ENCODE peak calls at places on chromosomes 5 and 9, in nine cellular contexts. One of them, this sample, is unnamed.

GRCh38 chr5:39092581-39093350 is 18.6 kb upstream of the RICTOR start:
- DNase-seq in activated CD8-positive, alpha-beta memory T cell treated with anti-CD3 and anti-CD28 coated beads, Interleukin-2, amount 50 U/mL, for 48 hours: no peak
- DNase-seq in stimulated activated CD4-positive, alpha-beta T cell treated with anti-CD3 and anti-CD28 coated beads, Interleukin-4, amount 100 ng/mL, for 1 hour: no peak
- DNase-seq in skeletal muscle cell: no peak
- DNase-seq in D341Med: no peak
- DNase-seq in right lobe of liver: no peak
- DNase-seq in tibial artery: no peak
- DNase-seq in progenitor cell of endocrine pancreas: no peak
- DNase-seq in colonic mucosa: no peak
- DNase-seq in this sample: no peak

GRCh38 chr9:114153761-114154596 is 1.4 kb upstream of the COL27A1 start:
- DNase-seq in activated CD8-positive, alpha-beta memory T cell treated with anti-CD3 and anti-CD28 coated beads, Interleukin-2, amount 50 U/mL, for 48 hours: no peak
- DNase-seq in stimulated activated CD4-positive, alpha-beta T cell treated with anti-CD3 and anti-CD28 coated beads, Interleukin-4, amount 100 ng/mL, for 1 hour: no peak
- DNase-seq in skeletal muscle cell: no peak
- DNase-seq in D341Med: peak
- DNase-seq in right lobe of liver: peak
- DNase-seq in tibial artery: no peak
- DNase-seq in progenitor cell of endocrine pancreas: peak
- DNase-seq in colonic mucosa: no peak
- DNase-seq in this sample: no peak

GRCh38 chr5:141479776-141480175 is 4.0 kb downstream of the PCDHGC3 start:
- DNase-seq in activated CD8-positive, alpha-beta memory T cell treated with anti-CD3 and anti-CD28 coated beads, Interleukin-2, amount 50 U/mL, for 48 hours: no peak
- DNase-seq in stimulated activated CD4-positive, alpha-beta T cell treated with anti-CD3 and anti-CD28 coated beads, Interleukin-4, amount 100 ng/mL, for 1 hour: no peak
- DNase-seq in skeletal muscle cell: no peak
- DNase-seq in D341Med: no peak
- DNase-seq in right lobe of liver: no peak
- DNase-seq in tibial artery: no peak
- DNase-seq in progenitor cell of endocrine pancreas: no peak
- DNase-seq in colonic mucosa: no peak
- DNase-seq in this sample: no peak

GRCh38 chr5:75510417-75510835 is 1.0 kb downstream of the CERT1 start:
- DNase-seq in activated CD8-positive, alpha-beta memory T cell treated with anti-CD3 and anti-CD28 coated beads, Interleukin-2, amount 50 U/mL, for 48 hours: peak
- DNase-seq in stimulated activated CD4-positive, alpha-beta T cell treated with anti-CD3 and anti-CD28 coated beads, Interleukin-4, amount 100 ng/mL, for 1 hour: no peak
- DNase-seq in skeletal muscle cell: peak
- DNase-seq in D341Med: no peak
- DNase-seq in right lobe of liver: no peak
- DNase-seq in tibial artery: peak
- DNase-seq in progenitor cell of endocrine pancreas: peak
- DNase-seq in colonic mucosa: no peak
- DNase-seq in this sample: no peak

GRCh38 chr9:37395229-37395628 is 27.3 kb upstream of the GRHPR start:
- DNase-seq in activated CD8-positive, alpha-beta memory T cell treated with anti-CD3 and anti-CD28 coated beads, Interleukin-2, amount 50 U/mL, for 48 hours: no peak
- DNase-seq in stimulated activated CD4-positive, alpha-beta T cell treated with anti-CD3 and anti-CD28 coated beads, Interleukin-4, amount 100 ng/mL, for 1 hour: no peak
- DNase-seq in skeletal muscle cell: no peak
- DNase-seq in D341Med: no peak
- DNase-seq in right lobe of liver: no peak
- DNase-seq in tibial artery: no peak
- DNase-seq in progenitor cell of endocrine pancreas: no peak
- DNase-seq in colonic mucosa: no peak
- DNase-seq in this sample: no peak

GRCh38 chr9:128927731-128928411 is 7.1 kb downstream of the PHYHD1 start:
- DNase-seq in activated CD8-positive, alpha-beta memory T cell treated with anti-CD3 and anti-CD28 coated beads, Interleukin-2, amount 50 U/mL, for 48 hours: peak
- DNase-seq in stimulated activated CD4-positive, alpha-beta T cell treated with anti-CD3 and anti-CD28 coated beads, Interleukin-4, amount 100 ng/mL, for 1 hour: peak
- DNase-seq in skeletal muscle cell: no peak
- DNase-seq in D341Med: peak
- DNase-seq in right lobe of liver: peak
- DNase-seq in tibial artery: no peak
- DNase-seq in progenitor cell of endocrine pancreas: peak
- DNase-seq in colonic mucosa: peak
- DNase-seq in this sample: peak

GRCh38 chr5:35644543-35644942 is 26.9 kb downstream of the SPEF2 start:
- DNase-seq in activated CD8-positive, alpha-beta memory T cell treated with anti-CD3 and anti-CD28 coated beads, Interleukin-2, amount 50 U/mL, for 48 hours: no peak
- DNase-seq in stimulated activated CD4-positive, alpha-beta T cell treated with anti-CD3 and anti-CD28 coated beads, Interleukin-4, amount 100 ng/mL, for 1 hour: no peak
- DNase-seq in skeletal muscle cell: no peak
- DNase-seq in D341Med: no peak
- DNase-seq in right lobe of liver: no peak
- DNase-seq in tibial artery: no peak
- DNase-seq in progenitor cell of endocrine pancreas: no peak
- DNase-seq in colonic mucosa: no peak
- DNase-seq in this sample: no peak

GRCh38 chr5:115543931-115544370 is 624 bp downstream of the FEM1C start:
- DNase-seq in activated CD8-positive, alpha-beta memory T cell treated with anti-CD3 and anti-CD28 coated beads, Interleukin-2, amount 50 U/mL, for 48 hours: no peak
- DNase-seq in stimulated activated CD4-positive, alpha-beta T cell treated with anti-CD3 and anti-CD28 coated beads, Interleukin-4, amount 100 ng/mL, for 1 hour: peak
- DNase-seq in skeletal muscle cell: no peak
- DNase-seq in D341Med: peak
- DNase-seq in right lobe of liver: peak
- DNase-seq in tibial artery: peak
- DNase-seq in progenitor cell of endocrine pancreas: peak
- DNase-seq in colonic mucosa: peak
- DNase-seq in this sample: peak

GRCh38 chr9:6761306-6761705 is 3.5 kb downstream of the KDM4C start:
- DNase-seq in activated CD8-positive, alpha-beta memory T cell treated with anti-CD3 and anti-CD28 coated beads, Interleukin-2, amount 50 U/mL, for 48 hours: peak
- DNase-seq in stimulated activated CD4-positive, alpha-beta T cell treated with anti-CD3 and anti-CD28 coated beads, Interleukin-4, amount 100 ng/mL, for 1 hour: no peak
- DNase-seq in skeletal muscle cell: no peak
- DNase-seq in D341Med: no peak
- DNase-seq in right lobe of liver: no peak
- DNase-seq in tibial artery: no peak
- DNase-seq in progenitor cell of endocrine pancreas: no peak
- DNase-seq in colonic mucosa: no peak
- DNase-seq in this sample: no peak

GRCh38 chr5:43433381-43433780 is 21.2 kb upstream of the CCL28 start:
- DNase-seq in activated CD8-positive, alpha-beta memory T cell treated with anti-CD3 and anti-CD28 coated beads, Interleukin-2, amount 50 U/mL, for 48 hours: no peak
- DNase-seq in stimulated activated CD4-positive, alpha-beta T cell treated with anti-CD3 and anti-CD28 coated beads, Interleukin-4, amount 100 ng/mL, for 1 hour: no peak
- DNase-seq in skeletal muscle cell: no peak
- DNase-seq in D341Med: no peak
- DNase-seq in right lobe of liver: no peak
- DNase-seq in tibial artery: no peak
- DNase-seq in progenitor cell of endocrine pancreas: no peak
- DNase-seq in colonic mucosa: no peak
- DNase-seq in this sample: no peak

GRCh38 chr5:180086816-180087426 is 15.4 kb upstream of the RNF130 start:
- DNase-seq in activated CD8-positive, alpha-beta memory T cell treated with anti-CD3 and anti-CD28 coated beads, Interleukin-2, amount 50 U/mL, for 48 hours: no peak
- DNase-seq in stimulated activated CD4-positive, alpha-beta T cell treated with anti-CD3 and anti-CD28 coated beads, Interleukin-4, amount 100 ng/mL, for 1 hour: no peak
- DNase-seq in skeletal muscle cell: no peak
- DNase-seq in D341Med: no peak
- DNase-seq in right lobe of liver: no peak
- DNase-seq in tibial artery: no peak
- DNase-seq in progenitor cell of endocrine pancreas: no peak
- DNase-seq in colonic mucosa: no peak
- DNase-seq in this sample: peak

GRCh38 chr9:74499111-74499601 is 2.0 kb downstream of the RORB start:
- DNase-seq in activated CD8-positive, alpha-beta memory T cell treated with anti-CD3 and anti-CD28 coated beads, Interleukin-2, amount 50 U/mL, for 48 hours: peak
- DNase-seq in stimulated activated CD4-positive, alpha-beta T cell treated with anti-CD3 and anti-CD28 coated beads, Interleukin-4, amount 100 ng/mL, for 1 hour: no peak
- DNase-seq in skeletal muscle cell: no peak
- DNase-seq in D341Med: no peak
- DNase-seq in right lobe of liver: no peak
- DNase-seq in tibial artery: no peak
- DNase-seq in progenitor cell of endocrine pancreas: no peak
- DNase-seq in colonic mucosa: no peak
- DNase-seq in this sample: no peak

GRCh38 chr5:7884491-7885273 is 15.7 kb downstream of the MTRR start:
- DNase-seq in activated CD8-positive, alpha-beta memory T cell treated with anti-CD3 and anti-CD28 coated beads, Interleukin-2, amount 50 U/mL, for 48 hours: no peak
- DNase-seq in stimulated activated CD4-positive, alpha-beta T cell treated with anti-CD3 and anti-CD28 coated beads, Interleukin-4, amount 100 ng/mL, for 1 hour: no peak
- DNase-seq in skeletal muscle cell: no peak
- DNase-seq in D341Med: no peak
- DNase-seq in right lobe of liver: no peak
- DNase-seq in tibial artery: no peak
- DNase-seq in progenitor cell of endocrine pancreas: no peak
- DNase-seq in colonic mucosa: no peak
- DNase-seq in this sample: no peak

GRCh38 chr5:145077028-145077427 is 758.1 kb downstream of the PRELID2 start:
- DNase-seq in activated CD8-positive, alpha-beta memory T cell treated with anti-CD3 and anti-CD28 coated beads, Interleukin-2, amount 50 U/mL, for 48 hours: no peak
- DNase-seq in stimulated activated CD4-positive, alpha-beta T cell treated with anti-CD3 and anti-CD28 coated beads, Interleukin-4, amount 100 ng/mL, for 1 hour: no peak
- DNase-seq in skeletal muscle cell: no peak
- DNase-seq in D341Med: no peak
- DNase-seq in right lobe of liver: no peak
- DNase-seq in tibial artery: no peak
- DNase-seq in progenitor cell of endocrine pancreas: no peak
- DNase-seq in colonic mucosa: no peak
- DNase-seq in this sample: no peak

GRCh38 chr9:78724896-78725295 is 428.0 kb downstream of the PSAT1 start:
- DNase-seq in activated CD8-positive, alpha-beta memory T cell treated with anti-CD3 and anti-CD28 coated beads, Interleukin-2, amount 50 U/mL, for 48 hours: no peak
- DNase-seq in stimulated activated CD4-positive, alpha-beta T cell treated with anti-CD3 and anti-CD28 coated beads, Interleukin-4, amount 100 ng/mL, for 1 hour: no peak
- DNase-seq in skeletal muscle cell: no peak
- DNase-seq in D341Med: no peak
- DNase-seq in right lobe of liver: no peak
- DNase-seq in tibial artery: no peak
- DNase-seq in progenitor cell of endocrine pancreas: no peak
- DNase-seq in colonic mucosa: no peak
- DNase-seq in this sample: no peak

GRCh38 chr9:34233691-34234090 is 54.8 kb downstream of the UBAP1 start:
- DNase-seq in activated CD8-positive, alpha-beta memory T cell treated with anti-CD3 and anti-CD28 coated beads, Interleukin-2, amount 50 U/mL, for 48 hours: no peak
- DNase-seq in stimulated activated CD4-positive, alpha-beta T cell treated with anti-CD3 and anti-CD28 coated beads, Interleukin-4, amount 100 ng/mL, for 1 hour: no peak
- DNase-seq in skeletal muscle cell: no peak
- DNase-seq in D341Med: no peak
- DNase-seq in right lobe of liver: no peak
- DNase-seq in tibial artery: no peak
- DNase-seq in progenitor cell of endocrine pancreas: no peak
- DNase-seq in colonic mucosa: no peak
- DNase-seq in this sample: no peak

GRCh38 chr5:138975098-138975847 is 100.1 kb upstream of the LRRTM2 start:
- DNase-seq in activated CD8-positive, alpha-beta memory T cell treated with anti-CD3 and anti-CD28 coated beads, Interleukin-2, amount 50 U/mL, for 48 hours: no peak
- DNase-seq in stimulated activated CD4-positive, alpha-beta T cell treated with anti-CD3 and anti-CD28 coated beads, Interleukin-4, amount 100 ng/mL, for 1 hour: no peak
- DNase-seq in skeletal muscle cell: peak
- DNase-seq in D341Med: no peak
- DNase-seq in right lobe of liver: no peak
- DNase-seq in tibial artery: no peak
- DNase-seq in progenitor cell of endocrine pancreas: no peak
- DNase-seq in colonic mucosa: no peak
- DNase-seq in this sample: peak

GRCh38 chr9:107224252-107224651 is 58.8 kb upstream of the RAD23B start:
- DNase-seq in activated CD8-positive, alpha-beta memory T cell treated with anti-CD3 and anti-CD28 coated beads, Interleukin-2, amount 50 U/mL, for 48 hours: no peak
- DNase-seq in stimulated activated CD4-positive, alpha-beta T cell treated with anti-CD3 and anti-CD28 coated beads, Interleukin-4, amount 100 ng/mL, for 1 hour: no peak
- DNase-seq in skeletal muscle cell: no peak
- DNase-seq in D341Med: no peak
- DNase-seq in right lobe of liver: no peak
- DNase-seq in tibial artery: no peak
- DNase-seq in progenitor cell of endocrine pancreas: no peak
- DNase-seq in colonic mucosa: no peak
- DNase-seq in this sample: no peak

GRCh38 chr5:160458971-160459800 is 37.5 kb downstream of the PTTG1 start:
- DNase-seq in activated CD8-positive, alpha-beta memory T cell treated with anti-CD3 and anti-CD28 coated beads, Interleukin-2, amount 50 U/mL, for 48 hours: no peak
- DNase-seq in stimulated activated CD4-positive, alpha-beta T cell treated with anti-CD3 and anti-CD28 coated beads, Interleukin-4, amount 100 ng/mL, for 1 hour: no peak
- DNase-seq in skeletal muscle cell: no peak
- DNase-seq in D341Med: no peak
- DNase-seq in right lobe of liver: no peak
- DNase-seq in tibial artery: no peak
- DNase-seq in progenitor cell of endocrine pancreas: no peak
- DNase-seq in colonic mucosa: no peak
- DNase-seq in this sample: no peak

GRCh38 chr9:129352157-129352870 is 174.3 kb upstream of the IER5L start:
- DNase-seq in activated CD8-positive, alpha-beta memory T cell treated with anti-CD3 and anti-CD28 coated beads, Interleukin-2, amount 50 U/mL, for 48 hours: no peak
- DNase-seq in stimulated activated CD4-positive, alpha-beta T cell treated with anti-CD3 and anti-CD28 coated beads, Interleukin-4, amount 100 ng/mL, for 1 hour: peak
- DNase-seq in skeletal muscle cell: no peak
- DNase-seq in D341Med: no peak
- DNase-seq in right lobe of liver: peak
- DNase-seq in tibial artery: no peak
- DNase-seq in progenitor cell of endocrine pancreas: no peak
- DNase-seq in colonic mucosa: peak
- DNase-seq in this sample: no peak

GRCh38 chr5:17021363-17021932 is 85.4 kb upstream of the MYO10 start:
- DNase-seq in activated CD8-positive, alpha-beta memory T cell treated with anti-CD3 and anti-CD28 coated beads, Interleukin-2, amount 50 U/mL, for 48 hours: no peak
- DNase-seq in stimulated activated CD4-positive, alpha-beta T cell treated with anti-CD3 and anti-CD28 coated beads, Interleukin-4, amount 100 ng/mL, for 1 hour: no peak
- DNase-seq in skeletal muscle cell: no peak
- DNase-seq in D341Med: no peak
- DNase-seq in right lobe of liver: no peak
- DNase-seq in tibial artery: no peak
- DNase-seq in progenitor cell of endocrine pancreas: no peak
- DNase-seq in colonic mucosa: no peak
- DNase-seq in this sample: no peak

GRCh38 chr9:132646726-132647125 is 23.1 kb downstream of the DDX31 start:
- DNase-seq in activated CD8-positive, alpha-beta memory T cell treated with anti-CD3 and anti-CD28 coated beads, Interleukin-2, amount 50 U/mL, for 48 hours: no peak
- DNase-seq in stimulated activated CD4-positive, alpha-beta T cell treated with anti-CD3 and anti-CD28 coated beads, Interleukin-4, amount 100 ng/mL, for 1 hour: no peak
- DNase-seq in skeletal muscle cell: no peak
- DNase-seq in D341Med: no peak
- DNase-seq in right lobe of liver: no peak
- DNase-seq in tibial artery: no peak
- DNase-seq in progenitor cell of endocrine pancreas: no peak
- DNase-seq in colonic mucosa: no peak
- DNase-seq in this sample: no peak

GRCh38 chr5:107104774-107105050 is 566.0 kb downstream of the EFNA5 start:
- DNase-seq in activated CD8-positive, alpha-beta memory T cell treated with anti-CD3 and anti-CD28 coated beads, Interleukin-2, amount 50 U/mL, for 48 hours: no peak
- DNase-seq in stimulated activated CD4-positive, alpha-beta T cell treated with anti-CD3 and anti-CD28 coated beads, Interleukin-4, amount 100 ng/mL, for 1 hour: no peak
- DNase-seq in skeletal muscle cell: no peak
- DNase-seq in D341Med: no peak
- DNase-seq in right lobe of liver: no peak
- DNase-seq in tibial artery: no peak
- DNase-seq in progenitor cell of endocrine pancreas: no peak
- DNase-seq in colonic mucosa: no peak
- DNase-seq in this sample: no peak

GRCh38 chr5:39697891-39698290 is 273.1 kb upstream of the DAB2 start:
- DNase-seq in activated CD8-positive, alpha-beta memory T cell treated with anti-CD3 and anti-CD28 coated beads, Interleukin-2, amount 50 U/mL, for 48 hours: no peak
- DNase-seq in stimulated activated CD4-positive, alpha-beta T cell treated with anti-CD3 and anti-CD28 coated beads, Interleukin-4, amount 100 ng/mL, for 1 hour: no peak
- DNase-seq in skeletal muscle cell: no peak
- DNase-seq in D341Med: no peak
- DNase-seq in right lobe of liver: no peak
- DNase-seq in tibial artery: no peak
- DNase-seq in progenitor cell of endocrine pancreas: no peak
- DNase-seq in colonic mucosa: no peak
- DNase-seq in this sample: no peak

GRCh38 chr5:83376461-83376860 is 95.1 kb upstream of the VCAN start:
- DNase-seq in activated CD8-positive, alpha-beta memory T cell treated with anti-CD3 and anti-CD28 coated beads, Interleukin-2, amount 50 U/mL, for 48 hours: no peak
- DNase-seq in stimulated activated CD4-positive, alpha-beta T cell treated with anti-CD3 and anti-CD28 coated beads, Interleukin-4, amount 100 ng/mL, for 1 hour: no peak
- DNase-seq in skeletal muscle cell: no peak
- DNase-seq in D341Med: no peak
- DNase-seq in right lobe of liver: no peak
- DNase-seq in tibial artery: no peak
- DNase-seq in progenitor cell of endocrine pancreas: no peak
- DNase-seq in colonic mucosa: no peak
- DNase-seq in this sample: no peak

GRCh38 chr5:154371687-154372086 is 74.1 kb upstream of the SAP30L start:
- DNase-seq in activated CD8-positive, alpha-beta memory T cell treated with anti-CD3 and anti-CD28 coated beads, Interleukin-2, amount 50 U/mL, for 48 hours: no peak
- DNase-seq in stimulated activated CD4-positive, alpha-beta T cell treated with anti-CD3 and anti-CD28 coated beads, Interleukin-4, amount 100 ng/mL, for 1 hour: no peak
- DNase-seq in skeletal muscle cell: peak
- DNase-seq in D341Med: no peak
- DNase-seq in right lobe of liver: no peak
- DNase-seq in tibial artery: no peak
- DNase-seq in progenitor cell of endocrine pancreas: no peak
- DNase-seq in colonic mucosa: no peak
- DNase-seq in this sample: no peak

GRCh38 chr5:1546556-1546955 is 22.8 kb upstream of the LPCAT1 start:
- DNase-seq in activated CD8-positive, alpha-beta memory T cell treated with anti-CD3 and anti-CD28 coated beads, Interleukin-2, amount 50 U/mL, for 48 hours: peak
- DNase-seq in stimulated activated CD4-positive, alpha-beta T cell treated with anti-CD3 and anti-CD28 coated beads, Interleukin-4, amount 100 ng/mL, for 1 hour: no peak
- DNase-seq in skeletal muscle cell: no peak
- DNase-seq in D341Med: peak
- DNase-seq in right lobe of liver: peak
- DNase-seq in tibial artery: peak
- DNase-seq in progenitor cell of endocrine pancreas: no peak
- DNase-seq in colonic mucosa: peak
- DNase-seq in this sample: peak

GRCh38 chr5:6718161-6718681 is 5.0 kb downstream of the TENT4A start:
- DNase-seq in activated CD8-positive, alpha-beta memory T cell treated with anti-CD3 and anti-CD28 coated beads, Interleukin-2, amount 50 U/mL, for 48 hours: no peak
- DNase-seq in stimulated activated CD4-positive, alpha-beta T cell treated with anti-CD3 and anti-CD28 coated beads, Interleukin-4, amount 100 ng/mL, for 1 hour: no peak
- DNase-seq in skeletal muscle cell: no peak
- DNase-seq in D341Med: no peak
- DNase-seq in right lobe of liver: no peak
- DNase-seq in tibial artery: no peak
- DNase-seq in progenitor cell of endocrine pancreas: no peak
- DNase-seq in colonic mucosa: peak
- DNase-seq in this sample: peak

GRCh38 chr5:95178046-95178651 is 106.7 kb downstream of the MCTP1 start:
- DNase-seq in activated CD8-positive, alpha-beta memory T cell treated with anti-CD3 and anti-CD28 coated beads, Interleukin-2, amount 50 U/mL, for 48 hours: no peak
- DNase-seq in stimulated activated CD4-positive, alpha-beta T cell treated with anti-CD3 and anti-CD28 coated beads, Interleukin-4, amount 100 ng/mL, for 1 hour: no peak
- DNase-seq in skeletal muscle cell: peak
- DNase-seq in D341Med: peak
- DNase-seq in right lobe of liver: no peak
- DNase-seq in tibial artery: no peak
- DNase-seq in progenitor cell of endocrine pancreas: no peak
- DNase-seq in colonic mucosa: no peak
- DNase-seq in this sample: no peak

GRCh38 chr9:104906441-104907277 is 21.3 kb downstream of the ABCA1 start:
- DNase-seq in activated CD8-positive, alpha-beta memory T cell treated with anti-CD3 and anti-CD28 coated beads, Interleukin-2, amount 50 U/mL, for 48 hours: no peak
- DNase-seq in stimulated activated CD4-positive, alpha-beta T cell treated with anti-CD3 and anti-CD28 coated beads, Interleukin-4, amount 100 ng/mL, for 1 hour: no peak
- DNase-seq in skeletal muscle cell: peak
- DNase-seq in D341Med: no peak
- DNase-seq in right lobe of liver: peak
- DNase-seq in tibial artery: no peak
- DNase-seq in progenitor cell of endocrine pancreas: no peak
- DNase-seq in colonic mucosa: no peak
- DNase-seq in this sample: peak

GRCh38 chr9:110382731-110383130 is 45.1 kb upstream of the TXNDC8 start:
- DNase-seq in activated CD8-positive, alpha-beta memory T cell treated with anti-CD3 and anti-CD28 coated beads, Interleukin-2, amount 50 U/mL, for 48 hours: no peak
- DNase-seq in stimulated activated CD4-positive, alpha-beta T cell treated with anti-CD3 and anti-CD28 coated beads, Interleukin-4, amount 100 ng/mL, for 1 hour: no peak
- DNase-seq in skeletal muscle cell: no peak
- DNase-seq in D341Med: no peak
- DNase-seq in right lobe of liver: no peak
- DNase-seq in tibial artery: no peak
- DNase-seq in progenitor cell of endocrine pancreas: no peak
- DNase-seq in colonic mucosa: no peak
- DNase-seq in this sample: no peak